ENCODE peak calls at places on chromosome 3, in five cellular contexts. One of them, this sample, is unnamed.

GRCh38 chr3:14789640-14790285 is 29.0 kb upstream of the FGD5 start:
- DNase-seq in anterior cingulate cortex: no peak
- DNase-seq in RWPE1: no peak
- DNase-seq in activated gamma-delta T cell treated with Interleukin-2 at 50 U/mL for 16 hours: no peak
- DNase-seq in tibial nerve: no peak
- DNase-seq in this sample: no peak

GRCh38 chr3:120275553-120276092 is 9.4 kb downstream of the GPR156 start:
- DNase-seq in anterior cingulate cortex: no peak
- DNase-seq in RWPE1: no peak
- DNase-seq in activated gamma-delta T cell treated with Interleukin-2 at 50 U/mL for 16 hours: no peak
- DNase-seq in tibial nerve: no peak
- DNase-seq in this sample: no peak

GRCh38 chr3:31105438-31106077 is 211.1 kb upstream of the GADL1 start:
- DNase-seq in anterior cingulate cortex: no peak
- DNase-seq in RWPE1: peak
- DNase-seq in activated gamma-delta T cell treated with Interleukin-2 at 50 U/mL for 16 hours: no peak
- DNase-seq in tibial nerve: no peak
- DNase-seq in this sample: peak

GRCh38 chr3:56389213-56389830 is 78.9 kb downstream of the ERC2 start:
- DNase-seq in anterior cingulate cortex: no peak
- DNase-seq in RWPE1: no peak
- DNase-seq in activated gamma-delta T cell treated with Interleukin-2 at 50 U/mL for 16 hours: no peak
- DNase-seq in tibial nerve: no peak
- DNase-seq in this sample: no peak

GRCh38 chr3:196406806-196407470 is 25.3 kb downstream of the UBXN7 start:
- DNase-seq in anterior cingulate cortex: no peak
- DNase-seq in RWPE1: no peak
- DNase-seq in activated gamma-delta T cell treated with Interleukin-2 at 50 U/mL for 16 hours: no peak
- DNase-seq in tibial nerve: no peak
- DNase-seq in this sample: no peak

GRCh38 chr3:39038165-39038564 is 13.6 kb downstream of the SCN11A start:
- DNase-seq in anterior cingulate cortex: no peak
- DNase-seq in RWPE1: no peak
- DNase-seq in activated gamma-delta T cell treated with Interleukin-2 at 50 U/mL for 16 hours: no peak
- DNase-seq in tibial nerve: no peak
- DNase-seq in this sample: peak

GRCh38 chr3:111303760-111304159 is 232.1 kb downstream of the NECTIN3 start:
- DNase-seq in anterior cingulate cortex: no peak
- DNase-seq in RWPE1: no peak
- DNase-seq in activated gamma-delta T cell treated with Interleukin-2 at 50 U/mL for 16 hours: no peak
- DNase-seq in tibial nerve: no peak
- DNase-seq in this sample: no peak

GRCh38 chr3:195524171-195524896 is 18.8 kb downstream of the PPP1R2 start:
- DNase-seq in anterior cingulate cortex: no peak
- DNase-seq in RWPE1: no peak
- DNase-seq in activated gamma-delta T cell treated with Interleukin-2 at 50 U/mL for 16 hours: no peak
- DNase-seq in tibial nerve: no peak
- DNase-seq in this sample: no peak

GRCh38 chr3:55128201-55128870 is 200.5 kb upstream of the LRTM1 start:
- DNase-seq in anterior cingulate cortex: no peak
- DNase-seq in RWPE1: no peak
- DNase-seq in activated gamma-delta T cell treated with Interleukin-2 at 50 U/mL for 16 hours: no peak
- DNase-seq in tibial nerve: no peak
- DNase-seq in this sample: peak

GRCh38 chr3:124174463-124174862 is 182.5 kb upstream of the ROPN1 start:
- DNase-seq in anterior cingulate cortex: no peak
- DNase-seq in RWPE1: no peak
- DNase-seq in activated gamma-delta T cell treated with Interleukin-2 at 50 U/mL for 16 hours: no peak
- DNase-seq in tibial nerve: no peak
- DNase-seq in this sample: peak

GRCh38 chr3:42120866-42121265 is 29.7 kb downstream of the TRAK1 start:
- DNase-seq in anterior cingulate cortex: no peak
- DNase-seq in RWPE1: no peak
- DNase-seq in activated gamma-delta T cell treated with Interleukin-2 at 50 U/mL for 16 hours: no peak
- DNase-seq in tibial nerve: no peak
- DNase-seq in this sample: peak

GRCh38 chr3:183566882-183567281 is 11.4 kb upstream of the KLHL6 start:
- DNase-seq in anterior cingulate cortex: no peak
- DNase-seq in RWPE1: no peak
- DNase-seq in activated gamma-delta T cell treated with Interleukin-2 at 50 U/mL for 16 hours: no peak
- DNase-seq in tibial nerve: no peak
- DNase-seq in this sample: no peak

GRCh38 chr3:42935472-42935871 is 29.5 kb downstream of the ZNF662 start:
- DNase-seq in anterior cingulate cortex: no peak
- DNase-seq in RWPE1: no peak
- DNase-seq in activated gamma-delta T cell treated with Interleukin-2 at 50 U/mL for 16 hours: no peak
- DNase-seq in tibial nerve: no peak
- DNase-seq in this sample: no peak

GRCh38 chr3:110929811-110930210 is 141.8 kb upstream of the NECTIN3 start:
- DNase-seq in anterior cingulate cortex: no peak
- DNase-seq in RWPE1: no peak
- DNase-seq in activated gamma-delta T cell treated with Interleukin-2 at 50 U/mL for 16 hours: no peak
- DNase-seq in tibial nerve: no peak
- DNase-seq in this sample: no peak

GRCh38 chr3:46561511-46561910 is 4.6 kb downstream of the LRRC2 start:
- DNase-seq in anterior cingulate cortex: no peak
- DNase-seq in RWPE1: no peak
- DNase-seq in activated gamma-delta T cell treated with Interleukin-2 at 50 U/mL for 16 hours: no peak
- DNase-seq in tibial nerve: no peak
- DNase-seq in this sample: no peak

GRCh38 chr3:155441026-155441425 is 147.5 kb upstream of the STRIT1 start:
- DNase-seq in anterior cingulate cortex: no peak
- DNase-seq in RWPE1: no peak
- DNase-seq in activated gamma-delta T cell treated with Interleukin-2 at 50 U/mL for 16 hours: no peak
- DNase-seq in tibial nerve: no peak
- DNase-seq in this sample: no peak

GRCh38 chr3:69850849-69851248 is 111.6 kb downstream of the MITF start:
- DNase-seq in anterior cingulate cortex: no peak
- DNase-seq in RWPE1: no peak
- DNase-seq in activated gamma-delta T cell treated with Interleukin-2 at 50 U/mL for 16 hours: no peak
- DNase-seq in tibial nerve: no peak
- DNase-seq in this sample: no peak

GRCh38 chr3:178558637-178559036 is 22.4 kb downstream of the KCNMB2 start:
- DNase-seq in anterior cingulate cortex: no peak
- DNase-seq in RWPE1: no peak
- DNase-seq in activated gamma-delta T cell treated with Interleukin-2 at 50 U/mL for 16 hours: no peak
- DNase-seq in tibial nerve: no peak
- DNase-seq in this sample: no peak

GRCh38 chr3:58051196-58051595 is 43.0 kb downstream of the FLNB start:
- DNase-seq in anterior cingulate cortex: no peak
- DNase-seq in RWPE1: peak
- DNase-seq in activated gamma-delta T cell treated with Interleukin-2 at 50 U/mL for 16 hours: no peak
- DNase-seq in tibial nerve: no peak
- DNase-seq in this sample: peak

GRCh38 chr3:109098245-109098644 is 19.7 kb downstream of the MORC1 start:
- DNase-seq in anterior cingulate cortex: no peak
- DNase-seq in RWPE1: peak
- DNase-seq in activated gamma-delta T cell treated with Interleukin-2 at 50 U/mL for 16 hours: no peak
- DNase-seq in tibial nerve: no peak
- DNase-seq in this sample: peak

GRCh38 chr3:55272031-55272645 is 215.0 kb downstream of the WNT5A start:
- DNase-seq in anterior cingulate cortex: no peak
- DNase-seq in RWPE1: no peak
- DNase-seq in activated gamma-delta T cell treated with Interleukin-2 at 50 U/mL for 16 hours: no peak
- DNase-seq in tibial nerve: no peak
- DNase-seq in this sample: no peak

GRCh38 chr3:183584246-183584913 is 28.9 kb upstream of the KLHL6 start:
- DNase-seq in anterior cingulate cortex: peak
- DNase-seq in RWPE1: no peak
- DNase-seq in activated gamma-delta T cell treated with Interleukin-2 at 50 U/mL for 16 hours: no peak
- DNase-seq in tibial nerve: peak
- DNase-seq in this sample: no peak

GRCh38 chr3:196179380-196180308 is 31.6 kb downstream of the ZDHHC19 start:
- DNase-seq in anterior cingulate cortex: peak
- DNase-seq in RWPE1: peak
- DNase-seq in activated gamma-delta T cell treated with Interleukin-2 at 50 U/mL for 16 hours: peak
- DNase-seq in tibial nerve: no peak
- DNase-seq in this sample: peak

GRCh38 chr3:129690406-129690805 is 83.9 kb upstream of the PLXND1 start:
- DNase-seq in anterior cingulate cortex: peak
- DNase-seq in RWPE1: peak
- DNase-seq in activated gamma-delta T cell treated with Interleukin-2 at 50 U/mL for 16 hours: peak
- DNase-seq in tibial nerve: no peak
- DNase-seq in this sample: peak

GRCh38 chr3:37668831-37669610 is 192.7 kb upstream of the CTDSPL start:
- DNase-seq in anterior cingulate cortex: no peak
- DNase-seq in RWPE1: no peak
- DNase-seq in activated gamma-delta T cell treated with Interleukin-2 at 50 U/mL for 16 hours: no peak
- DNase-seq in tibial nerve: no peak
- DNase-seq in this sample: no peak

GRCh38 chr3:185153170-185153733 is 392 bp upstream of the C3orf70 start:
- DNase-seq in anterior cingulate cortex: peak
- DNase-seq in RWPE1: no peak
- DNase-seq in activated gamma-delta T cell treated with Interleukin-2 at 50 U/mL for 16 hours: no peak
- DNase-seq in tibial nerve: no peak
- DNase-seq in this sample: no peak

GRCh38 chr3:194586839-194587238 is 46.4 kb downstream of the TMEM44 start:
- DNase-seq in anterior cingulate cortex: no peak
- DNase-seq in RWPE1: no peak
- DNase-seq in activated gamma-delta T cell treated with Interleukin-2 at 50 U/mL for 16 hours: no peak
- DNase-seq in tibial nerve: no peak
- DNase-seq in this sample: no peak

GRCh38 chr3:126549861-126550487 is 8.8 kb downstream of the C3orf22 start:
- DNase-seq in anterior cingulate cortex: no peak
- DNase-seq in RWPE1: no peak
- DNase-seq in activated gamma-delta T cell treated with Interleukin-2 at 50 U/mL for 16 hours: no peak
- DNase-seq in tibial nerve: no peak
- DNase-seq in this sample: no peak

GRCh38 chr3:192875971-192876565 is 41.6 kb downstream of the MB21D2 start:
- DNase-seq in anterior cingulate cortex: no peak
- DNase-seq in RWPE1: peak
- DNase-seq in activated gamma-delta T cell treated with Interleukin-2 at 50 U/mL for 16 hours: no peak
- DNase-seq in tibial nerve: no peak
- DNase-seq in this sample: peak

GRCh38 chr3:189146842-189147241 is 24.9 kb upstream of the TPRG1 start:
- DNase-seq in anterior cingulate cortex: no peak
- DNase-seq in RWPE1: no peak
- DNase-seq in activated gamma-delta T cell treated with Interleukin-2 at 50 U/mL for 16 hours: no peak
- DNase-seq in tibial nerve: no peak
- DNase-seq in this sample: no peak

GRCh38 chr3:16813336-16813735 is 71.4 kb upstream of the PLCL2 start:
- DNase-seq in anterior cingulate cortex: no peak
- DNase-seq in RWPE1: no peak
- DNase-seq in activated gamma-delta T cell treated with Interleukin-2 at 50 U/mL for 16 hours: no peak
- DNase-seq in tibial nerve: no peak
- DNase-seq in this sample: no peak

GRCh38 chr3:185350841-185351240 is 12.1 kb upstream of the MAP3K13 start:
- DNase-seq in anterior cingulate cortex: no peak
- DNase-seq in RWPE1: no peak
- DNase-seq in activated gamma-delta T cell treated with Interleukin-2 at 50 U/mL for 16 hours: no peak
- DNase-seq in tibial nerve: no peak
- DNase-seq in this sample: no peak

This sample was measured in MCF 10A.